ENCODE peak calls at places on chromosome 21, in nine cellular contexts. A, N, E, G, D, M, V, W and X are unnamed samples. For H3K4me1, the result is how much of the 10 kb centered on the place peaks cover.

GRCh38 chr21:32917392-32918135 is 108.2 kb upstream of the OLIG2 start:
- DNase-seq in A (no peak), N (no peak), E (peak), G (no peak), D (peak), M (no peak), V (peak), W (no peak), X (peak)

GRCh38 chr21:26469789-26470188 is 103.3 kb downstream of the CYYR1 start:
- DNase-seq in A (no peak), N (no peak), E (peak), G (no peak), D (peak), M (no peak), V (no peak), W (no peak), X (no peak)

GRCh38 chr21:38202811-38203210 is 54.0 kb upstream of the KCNJ15 start:
- DNase-seq in A (no peak), N (no peak), E (no peak), G (no peak), D (no peak), M (no peak), V (no peak), W (no peak), X (no peak)

GRCh38 chr21:37072239-37072987 is 458 bp downstream of the PIGP start:
- DNase-seq in A (peak), N (no peak), E (peak), G (peak), D (peak), M (peak), V (no peak), W (no peak), X (peak)

GRCh38 chr21:41425954-41426655 is at the start of gene MX1:
- DNase-seq in A (no peak), N (peak), E (peak), G (peak), D (peak), M (peak), V (peak), W (peak), X (peak)

GRCh38 chr21:39033878-39034589 is 149.2 kb downstream of the PSMG1 start:
- DNase-seq in A (no peak), N (no peak), E (no peak), G (no peak), D (no peak), M (peak), V (no peak), W (no peak), X (peak)

GRCh38 chr21:39348355-39349210 is at the start of gene HMGN1:
- DNase-seq in A (peak), N (peak), E (peak), G (peak), D (peak), M (peak), V (peak), W (peak), X (peak)

GRCh38 chr21:37877171-37877570 is 39.1 kb downstream of the KCNJ6 start:
- DNase-seq in A (no peak), N (peak), E (peak), G (no peak), D (no peak), M (no peak), V (no peak), W (no peak), X (no peak)

GRCh38 chr21:17003221-17003620 is 509.6 kb upstream of the CXADR start:
- DNase-seq in A (no peak), N (peak), E (peak), G (no peak), D (no peak), M (no peak), V (no peak), W (peak), X (no peak)

GRCh38 chr21:38242036-38242435 is 14.8 kb upstream of the KCNJ15 start:
- DNase-seq in A (no peak), N (no peak), E (peak), G (no peak), D (no peak), M (no peak), V (no peak), W (no peak), X (no peak)

GRCh38 chr21:37365657-37366487 is 701 bp upstream of the DYRK1A start:
- DNase-seq in A (no peak), N (peak), E (peak), G (peak), D (peak), M (peak), V (peak), W (peak), X (peak)

GRCh38 chr21:33051925-33052324 is 18.0 kb upstream of the OLIG1 start:
- DNase-seq in A (no peak), N (no peak), E (no peak), G (no peak), D (no peak), M (no peak), V (no peak), W (no peak), X (peak)

GRCh38 chr21:14046401-14046800 is 164.4 kb downstream of the LIPI start:
- DNase-seq in A (no peak), N (no peak), E (peak), G (no peak), D (no peak), M (no peak), V (no peak), W (no peak), X (no peak)

GRCh38 chr21:38839683-38840286 is 34.1 kb downstream of the ETS2 start:
- DNase-seq in A (no peak), N (peak), E (peak), G (no peak), D (no peak), M (no peak), V (no peak), W (peak), X (no peak)

GRCh38 chr21:26099610-26100219 is 70.9 kb downstream of the APP start:
- DNase-seq in A (no peak), N (peak), E (peak), G (no peak), D (no peak), M (no peak), V (no peak), W (no peak), X (no peak)

GRCh38 chr21:26438976-26439375 is 134.1 kb downstream of the CYYR1 start:
- DNase-seq in A (no peak), N (no peak), E (no peak), G (no peak), D (no peak), M (no peak), V (no peak), W (no peak), X (no peak)

GRCh38 chr21:37800122-37800455 is 116.2 kb downstream of the KCNJ6 start:
- DNase-seq in A (no peak), N (no peak), E (peak), G (no peak), D (no peak), M (no peak), V (no peak), W (no peak), X (no peak)

GRCh38 chr21:42459583-42460215 is 36.3 kb downstream of the RSPH1 start:
- DNase-seq in A (no peak), N (no peak), E (no peak), G (no peak), D (no peak), M (peak), V (no peak), W (no peak), X (no peak)

GRCh38 chr21:25563399-25564116 is 43.7 kb downstream of the MRPL39 start:
- DNase-seq in A (no peak), N (no peak), E (peak), G (peak), D (no peak), M (peak), V (no peak), W (no peak), X (no peak)

GRCh38 chr21:29423051-29423450 is 124.3 kb downstream of the BACH1 start:
- DNase-seq in A (no peak), N (no peak), E (no peak), G (no peak), D (no peak), M (no peak), V (no peak), W (no peak), X (no peak)

DNA sequence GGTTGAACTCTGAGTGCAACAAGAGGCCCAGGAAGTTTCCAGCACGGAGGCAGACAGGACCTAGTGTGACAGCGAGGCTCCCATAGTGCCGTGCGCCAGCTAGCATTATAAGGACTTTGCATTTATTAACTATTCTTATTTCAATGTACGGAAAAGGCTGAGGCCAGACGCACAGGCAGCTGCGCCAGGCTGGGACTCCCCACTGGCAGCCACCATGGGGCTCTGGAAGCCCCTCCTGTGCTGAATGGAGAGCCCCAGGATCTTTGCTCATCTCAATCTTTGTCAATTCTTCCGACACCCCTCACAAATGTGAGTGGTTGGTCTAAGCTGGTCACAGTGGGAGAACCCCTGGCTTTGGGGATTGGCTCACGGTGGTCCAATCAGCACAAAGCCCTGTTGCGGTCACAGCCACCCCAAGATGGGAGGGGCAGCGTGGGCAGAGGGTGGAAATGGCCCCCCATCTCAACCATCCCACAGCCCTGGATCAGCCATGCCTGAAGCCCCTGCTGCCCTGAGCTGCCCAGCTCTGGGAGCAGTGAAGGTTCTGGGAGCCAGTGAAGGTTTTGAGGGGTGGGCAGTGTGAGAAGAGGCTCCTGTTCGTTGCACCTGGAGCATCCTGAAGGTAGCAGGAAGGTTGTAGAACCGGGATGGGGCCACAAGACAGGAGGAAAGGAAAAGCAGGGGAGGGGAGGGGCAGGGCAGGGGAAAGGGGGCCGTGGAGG is 59.5 kb upstream of the ADARB1 start:
- DNase-seq in A (no peak), N (no peak), E (no peak), G (no peak), D (no peak), M (no peak), V (no peak), W (no peak), X (no peak)
- H3K4me1 ChIP-seq in A (half or more), N (half or more), E (under half), G (under half), D (under half), M (under half), V (under half), W (under half), X (under half)

GRCh38 chr21:28311776-28312175 is 680.9 kb downstream of the LTN1 start:
- DNase-seq in A (no peak), N (no peak), E (peak), G (no peak), D (no peak), M (no peak), V (no peak), W (no peak), X (no peak)
- H3K27ac ChIP-seq in A (no peak), N (no peak), E (no peak), G (no peak), D (no peak), M (no peak), V (no peak), W (no peak), X (no peak)

GRCh38 chr21:34935868-34936267 is 113.2 kb downstream of the RUNX1 start:
- DNase-seq in A (no peak), N (peak), E (no peak), G (no peak), D (no peak), M (no peak), V (no peak), W (no peak), X (no peak)
- H3K4me1 ChIP-seq in A (under half), N (half or more), E (half or more), G (under half), D (under half), M (under half), V (under half), W (under half), X (under half)

GRCh38 chr21:34082769-34083168 is 9.4 kb downstream of the MRPS6 start:
- DNase-seq in A (no peak), N (no peak), E (no peak), G (no peak), D (no peak), M (no peak), V (no peak), W (no peak), X (no peak)

GRCh38 chr21:34077888-34078287 is 4.5 kb downstream of the MRPS6 start:
- DNase-seq in A (no peak), N (no peak), E (no peak), G (no peak), D (no peak), M (no peak), V (no peak), W (no peak), X (no peak)

GRCh38 chr21:34076835-34077234 is 3.5 kb downstream of the MRPS6 start:
- DNase-seq in A (no peak), N (no peak), E (no peak), G (no peak), D (no peak), M (no peak), V (no peak), W (no peak), X (no peak)

GRCh38 chr21:34083357-34083756 is 10.0 kb downstream of the MRPS6 start:
- DNase-seq in A (no peak), N (no peak), E (no peak), G (no peak), D (no peak), M (no peak), V (no peak), W (no peak), X (no peak)

DNA sequence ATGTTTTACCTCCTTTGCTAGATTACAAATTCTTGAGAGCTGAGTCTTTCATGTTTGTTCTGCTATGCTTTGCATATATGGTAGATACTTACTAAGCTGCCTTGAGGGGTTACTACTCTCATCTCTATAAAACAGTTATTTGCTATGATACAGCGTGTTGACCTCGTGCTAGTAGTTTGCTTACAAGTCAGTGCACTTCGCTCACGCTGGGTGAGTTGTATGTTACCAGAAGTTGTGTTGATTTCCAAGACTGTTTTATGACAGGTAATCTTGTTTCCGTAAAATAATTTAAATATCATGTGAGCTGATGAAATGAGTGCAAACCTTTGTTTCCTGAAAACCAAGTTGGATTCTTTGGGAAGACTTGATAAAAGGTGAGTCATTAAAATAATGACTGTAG is 7.3 kb downstream of the MRPS6 start:
- DNase-seq in A (no peak), N (no peak), E (no peak), G (no peak), D (no peak), M (peak), V (no peak), W (no peak), X (no peak)
- H3K27ac ChIP-seq in A (no peak), N (no peak), E (no peak), G (no peak), D (no peak), M (no peak), V (no peak), W (no peak), X (no peak)

DNA sequence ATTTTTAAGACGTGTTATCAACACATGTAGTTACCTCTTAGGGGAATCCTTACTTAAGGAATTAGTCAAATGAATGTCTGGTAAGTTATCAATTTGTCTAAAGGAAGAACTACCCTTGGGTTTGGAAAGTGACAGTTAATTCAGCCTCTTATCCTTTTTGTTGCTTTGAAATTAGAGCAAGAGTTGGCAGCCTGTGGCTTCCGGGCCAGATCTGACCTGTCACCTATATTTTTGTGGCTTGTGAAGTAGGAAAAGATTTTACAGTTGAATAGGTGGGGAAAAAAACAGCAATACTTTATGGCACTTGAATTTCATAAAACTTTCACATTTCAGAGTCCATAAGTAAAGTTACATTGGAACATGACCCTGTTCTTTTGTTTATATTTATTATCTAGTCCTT is 5.5 kb downstream of the MRPS6 start:
- DNase-seq in A (no peak), N (no peak), E (no peak), G (no peak), D (no peak), M (peak), V (no peak), W (no peak), X (no peak)
- H3K4me1 ChIP-seq in A (half or more), N (under half), E (under half), G (under half), D (under half), M (half or more), V (under half), W (under half), X (under half)

DNA sequence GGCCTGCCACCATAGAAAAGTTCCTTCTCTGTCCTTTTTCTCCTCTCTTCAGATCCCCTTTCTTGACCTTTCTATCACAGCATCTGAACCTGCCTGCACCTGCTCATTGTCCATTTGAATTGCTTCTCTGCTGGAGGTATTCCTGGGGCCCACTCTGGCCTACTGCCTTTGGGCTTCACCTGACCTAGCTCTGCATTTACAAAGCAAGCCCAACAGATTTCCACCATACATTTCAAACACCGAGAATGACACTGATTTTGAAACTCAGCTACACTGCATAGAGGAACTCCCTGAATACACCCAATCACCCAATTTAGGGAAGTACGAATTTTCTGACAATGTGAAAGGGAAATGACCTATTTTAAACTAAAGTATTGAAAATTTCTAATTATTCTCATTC is 284.5 kb upstream of the USP25 start:
- DNase-seq in A (no peak), N (no peak), E (no peak), G (no peak), D (no peak), M (no peak), V (no peak), W (no peak), X (no peak)
- H3K27ac ChIP-seq in A (no peak), N (no peak), E (no peak), G (no peak), D (no peak), M (no peak), V (no peak), W (peak), X (no peak)

DNA sequence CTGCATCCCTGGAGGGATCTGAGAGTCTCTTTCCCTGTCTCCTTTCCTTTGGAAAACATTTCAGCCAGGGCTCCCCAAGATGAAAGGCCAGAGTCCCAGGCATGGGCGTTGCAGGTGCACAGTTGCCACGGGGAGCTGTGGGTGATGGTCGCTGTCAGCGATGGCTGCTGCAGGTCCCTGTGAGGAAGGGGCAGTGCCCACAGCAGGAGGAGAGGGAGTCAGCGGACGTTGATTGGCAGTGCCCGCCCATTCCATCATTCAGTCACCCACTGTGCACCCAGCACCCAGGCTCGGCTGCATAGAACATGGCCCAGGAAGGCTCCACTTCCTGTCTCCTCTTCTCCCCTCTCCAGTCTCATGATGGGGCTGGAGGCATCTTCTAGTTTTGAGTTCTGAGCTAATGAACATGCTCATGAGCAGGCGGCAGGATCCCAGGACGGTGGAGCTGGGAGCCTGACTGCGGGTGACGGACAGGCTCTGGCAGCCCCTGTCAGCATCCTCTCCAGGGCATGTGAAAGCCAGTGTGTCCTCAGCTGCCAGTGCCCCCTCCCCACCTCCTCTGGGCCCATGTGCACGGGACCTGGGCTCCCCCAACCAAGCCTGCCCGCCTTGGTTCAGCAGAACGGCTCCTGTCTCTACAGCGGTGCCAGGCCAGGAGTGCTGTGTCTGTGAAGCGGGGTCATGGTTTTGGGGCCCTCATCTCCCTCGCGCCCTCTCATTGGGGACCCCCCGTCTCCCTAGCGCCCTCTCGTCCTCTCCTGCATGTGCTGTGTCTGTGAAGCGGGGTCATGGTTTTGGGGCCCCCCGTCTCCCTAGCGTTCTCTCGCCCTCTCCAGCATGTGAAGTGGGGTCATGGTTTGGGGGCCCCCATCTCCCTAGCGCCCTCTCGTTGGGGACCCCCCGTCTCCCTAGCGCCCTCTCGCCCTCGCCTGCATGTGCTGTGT is 24.5 kb downstream of the COL18A1 start:
- DNase-seq in A (no peak), N (no peak), E (no peak), G (no peak), D (no peak), M (no peak), V (no peak), W (no peak), X (peak)
- H3K4me1 ChIP-seq in A (half or more), N (under half), E (under half), G (under half), D (under half), M (under half), V (under half), W (half or more), X (under half)

GRCh38 chr21:15660424-15660805 is 69.4 kb upstream of the USP25 start:
- DNase-seq in A (no peak), N (no peak), E (no peak), G (no peak), D (no peak), M (no peak), V (no peak), W (no peak), X (no peak)
- H3K27ac ChIP-seq in A (no peak), N (no peak), E (no peak), G (no peak), D (no peak), M (peak), V (no peak), W (peak), X (no peak)